ENCODE peak calls at places on chromosomes 3 and 15, in five cellular contexts. F is H9, L is mucosa of descending colon, X is tibial artery, S is NT2/D1. H is an unnamed sample. For H3K4me1 and H3K9me3, the result is how much of the 10 kb centered on the place peaks cover.

GRCh38 chr3:186520957-186521842 is 23.0 kb downstream of the CRYGS start:
- DNase-seq in L (no peak), F (no peak), S (no peak), X (no peak), H (no peak)

GRCh38 chr3:142117052-142117451 is 32.3 kb downstream of the TFDP2 start:
- DNase-seq in X (no peak), S (no peak), F (no peak), L (no peak), H (no peak)

GRCh38 chr3:58357402-58357801 is 24.7 kb downstream of the PXK start:
- DNase-seq in X (no peak), S (no peak), F (no peak), L (no peak), H (no peak)

GRCh38 chr3:197022405-197023231 is 7.0 kb downstream of the MELTF start:
- DNase-seq in S (no peak), F (peak), L (no peak), X (no peak), H (no peak)

GRCh38 chr15:63765338-63765737 is 68.4 kb downstream of the HERC1 start:
- DNase-seq in L (no peak), F (no peak), X (no peak), S (peak), H (no peak)

GRCh38 chr3:23817508-23818223 is 11.9 kb downstream of the UBE2E1 start:
- DNase-seq in F (no peak), X (no peak), L (no peak), S (no peak), H (no peak)

GRCh38 chr3:71355862-71356261 is 227.7 kb downstream of the FOXP1 start:
- DNase-seq in S (no peak), F (no peak), X (no peak), L (no peak), H (no peak)

GRCh38 chr15:92910451-92910850 is 10.3 kb downstream of the CHD2 start:
- DNase-seq in S (no peak), L (no peak), F (no peak), X (no peak), H (no peak)

GRCh38 chr3:134931045-134931775 is 136.2 kb downstream of the EPHB1 start:
- DNase-seq in F (peak), L (no peak), X (no peak), S (peak), H (no peak)

GRCh38 chr3:111666041-111666735 is 71.0 kb upstream of the ZBED2 start:
- DNase-seq in X (no peak), F (no peak), S (no peak), L (no peak), H (no peak)

GRCh38 chr3:87702600-87702999 is 356.2 kb downstream of the CGGBP1 start:
- DNase-seq in S (no peak), X (no peak), F (no peak), L (no peak), H (no peak)

DNA sequence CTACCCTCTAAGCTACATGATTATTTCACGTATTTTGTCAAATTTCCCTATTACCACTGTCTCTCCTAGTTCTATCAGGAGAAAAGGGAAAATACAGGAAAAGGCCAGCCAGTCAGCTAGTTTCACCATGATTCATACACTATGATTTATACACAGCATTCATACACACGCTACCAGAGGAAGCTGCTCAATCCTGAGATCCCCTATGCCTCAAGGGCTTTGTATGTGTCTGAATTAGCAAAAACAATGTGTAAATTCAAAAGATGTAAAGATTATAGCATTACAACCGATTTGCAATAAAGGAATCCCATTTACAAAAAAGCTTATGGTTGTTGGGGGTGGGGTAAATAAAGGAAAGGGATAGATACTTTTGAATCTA is 3.1 kb upstream of the ACKR4 start:
- DNase-seq in X (no peak), L (no peak), F (no peak), S (no peak), H (no peak)
- H3K4me1 ChIP-seq in X (under half), L (under half), F (under half), S (under half), H (under half)

GRCh38 chr3:98972720-98973119 is 71.2 kb upstream of the DCBLD2 start:
- DNase-seq in X (no peak), L (no peak), S (no peak), F (no peak), H (no peak)

GRCh38 chr3:98969295-98969694 is 67.8 kb upstream of the DCBLD2 start:
- DNase-seq in S (no peak), X (no peak), F (no peak), L (no peak), H (no peak)

GRCh38 chr3:98971183-98971681 is 69.7 kb upstream of the DCBLD2 start:
- DNase-seq in L (no peak), F (no peak), X (no peak), S (no peak), H (no peak)

GRCh38 chr3:98974442-98974841 is 72.9 kb upstream of the DCBLD2 start:
- DNase-seq in X (no peak), L (no peak), F (no peak), S (no peak), H (no peak)

GRCh38 chr3:98972155-98972554 is 70.7 kb upstream of the DCBLD2 start:
- DNase-seq in L (no peak), X (no peak), F (no peak), S (no peak), H (no peak)
- H3K9me3 ChIP-seq in L (under half), X (under half), F (under half), S (under half), H (under half)

DNA sequence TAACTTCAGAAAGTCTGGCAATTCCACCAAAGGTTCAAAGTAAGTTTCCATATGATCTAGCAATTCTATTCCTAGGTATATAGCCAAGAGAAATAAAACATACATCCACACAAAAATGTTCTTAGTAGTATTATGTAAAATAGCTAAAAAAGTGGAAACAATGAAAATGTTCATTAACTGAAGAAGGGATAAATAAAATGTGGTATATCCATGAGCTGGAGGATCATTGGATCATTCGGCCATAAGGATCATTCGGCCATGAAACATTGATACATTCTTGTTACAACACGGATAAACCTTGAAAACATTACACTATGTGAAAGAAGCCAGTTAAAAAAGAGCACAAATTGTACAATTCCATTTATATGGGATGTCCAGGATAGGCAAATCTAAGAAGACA is 2.4 kb downstream of the KPNA4 start:
- DNase-seq in X (no peak), L (no peak), F (no peak), S (no peak), H (no peak)
- H3K4me1 ChIP-seq in X (half or more), L (under half), F (under half), S (under half), H (under half)

GRCh38 chr3:192215-192929 is 4.2 kb upstream of the CHL1 start:
- DNase-seq in L (peak), S (no peak), F (peak), X (no peak), H (peak)

GRCh38 chr3:195662-196061 is 901 bp upstream of the CHL1 start:
- DNase-seq in S (no peak), L (no peak), X (no peak), F (no peak), H (no peak)

GRCh38 chr3:196322-197153 is at the start of gene CHL1:
- DNase-seq in S (no peak), L (no peak), X (no peak), F (peak), H (peak)

GRCh38 chr3:194421-194820 is 2.1 kb upstream of the CHL1 start:
- DNase-seq in S (no peak), X (no peak), F (no peak), L (no peak), H (no peak)

GRCh38 chr3:194006-194405 is 2.6 kb upstream of the CHL1 start:
- DNase-seq in X (no peak), L (no peak), S (no peak), F (no peak), H (no peak)
- H3K9me3 ChIP-seq in X (under half), L (under half), S (under half), F (under half), H (under half)

GRCh38 chr3:127718244-127718915 is 45.6 kb downstream of the ABTB1 start:
- DNase-seq in S (no peak), F (no peak), X (no peak), L (no peak), H (no peak)

GRCh38 chr3:127715541-127715940 is 42.8 kb downstream of the ABTB1 start:
- DNase-seq in F (no peak), X (no peak), S (no peak), L (no peak), H (peak)

GRCh38 chr3:127716334-127716733 is 43.6 kb downstream of the ABTB1 start:
- DNase-seq in X (no peak), F (no peak), S (no peak), L (no peak), H (no peak)

GRCh38 chr3:127718916-127719290 is 46.2 kb downstream of the ABTB1 start:
- DNase-seq in S (no peak), L (no peak), F (no peak), X (no peak), H (no peak)

GRCh38 chr3:127717357-127718243 is 44.8 kb downstream of the ABTB1 start:
- DNase-seq in S (no peak), F (no peak), X (no peak), L (no peak), H (no peak)
- H3K4me1 ChIP-seq in S (under half), F (under half), X (under half), L (under half), H (under half)

GRCh38 chr3:127330385-127330784 is 42.5 kb upstream of the PRR20G start:
- DNase-seq in X (no peak), F (no peak), L (no peak), S (no peak), H (no peak)
- H3K9me3 ChIP-seq in X (under half), F (under half), L (under half), S (under half), H (under half)

GRCh38 chr3:45858809-45859543 is 17.1 kb upstream of the LZTFL1 start:
- DNase-seq in L (no peak), F (no peak), X (no peak), S (no peak), H (no peak)

GRCh38 chr3:45861043-45861846 is 19.3 kb upstream of the LZTFL1 start:
- DNase-seq in L (no peak), X (no peak), S (no peak), F (no peak), H (no peak)

GRCh38 chr3:45865568-45865955 is 20.8 kb upstream of the CCR9 start:
- DNase-seq in F (no peak), X (no peak), L (no peak), S (no peak), H (no peak)

GRCh38 chr3:45864760-45865567 is 21.4 kb upstream of the CCR9 start:
- DNase-seq in L (no peak), S (no peak), F (no peak), X (no peak), H (no peak)

DNA sequence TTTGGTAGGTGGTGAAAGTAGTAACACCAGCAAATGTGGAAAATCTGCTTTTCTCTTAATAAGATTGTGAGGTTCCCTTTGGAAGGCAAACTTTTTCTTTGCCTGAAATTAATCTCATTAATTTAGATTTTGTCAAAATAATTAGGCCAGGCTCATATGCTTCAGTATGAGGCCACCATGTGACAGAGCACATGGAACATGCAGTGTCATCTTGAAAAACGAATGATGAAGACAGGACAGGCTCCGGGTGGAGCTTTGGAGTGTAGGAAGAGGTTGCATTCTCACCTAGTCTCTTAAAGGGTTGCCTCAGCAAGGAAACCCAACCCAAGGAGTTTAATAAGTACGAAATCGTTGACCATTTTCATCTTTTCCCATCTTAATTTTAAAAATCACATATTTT is 18.6 kb upstream of the LZTFL1 start:
- DNase-seq in L (no peak), X (no peak), S (no peak), F (no peak), H (no peak)
- H3K4me1 ChIP-seq in L (under half), X (under half), S (under half), F (under half), H (under half)

GRCh38 chr15:56228854-56229253 is 14.8 kb downstream of the RFX7 start:
- DNase-seq in S (no peak), F (no peak), L (no peak), X (no peak), H (no peak)
- H3K9me3 ChIP-seq in S (half or more), F (under half), L (under half), X (under half), H (under half)

GRCh38 chr3:15307580-15307979 is 24.8 kb downstream of the SH3BP5 start:
- DNase-seq in X (no peak), F (no peak), L (no peak), S (no peak), H (no peak)
- H3K4me1 ChIP-seq in X (under half), F (under half), L (under half), S (under half), H (under half)